ENCODE peak calls at places on chromosomes 5 and 9, in seven cellular contexts. V, F, D, H, E, I and W are unnamed samples. For H3K27me3, the result is how much of the 10 kb centered on the place peaks cover.

GRCh38 chr5:133653602-133653995 is 41.3 kb upstream of the FSTL4 start:
- DNase-seq in V (no peak), F (no peak), D (no peak), H (no peak), E (no peak), I (no peak), W (no peak)

GRCh38 chr5:172686111-172686510 is 45.0 kb downstream of the NEURL1B start:
- DNase-seq in V (no peak), F (no peak), D (no peak), H (no peak), E (no peak), I (no peak), W (no peak)

GRCh38 chr5:150587830-150588494 is 52.5 kb upstream of the SYNPO start:
- DNase-seq in V (peak), F (no peak), D (no peak), H (peak), E (no peak), I (no peak), W (no peak)

GRCh38 chr9:90064248-90064647 is 459.4 kb downstream of the GADD45G start:
- DNase-seq in V (no peak), F (no peak), D (no peak), H (no peak), E (no peak), I (no peak), W (no peak)

GRCh38 chr5:79875230-79875629 is 115.8 kb downstream of the MTX3 start:
- DNase-seq in V (peak), F (no peak), D (no peak), H (no peak), E (no peak), I (no peak), W (no peak)

GRCh38 chr5:42518595-42519067 is 95.4 kb downstream of the GHR start:
- DNase-seq in V (no peak), F (no peak), D (no peak), H (no peak), E (no peak), I (no peak), W (no peak)

GRCh38 chr5:156779436-156779835 is 70.7 kb upstream of the PPP1R2B start:
- DNase-seq in V (no peak), F (no peak), D (no peak), H (no peak), E (no peak), I (peak), W (no peak)

GRCh38 chr5:119386945-119387344 is 31.1 kb downstream of the TNFAIP8 start:
- DNase-seq in V (peak), F (no peak), D (no peak), H (no peak), E (no peak), I (peak), W (no peak)

GRCh38 chr9:132141948-132142594 is 19.8 kb upstream of the NTNG2 start:
- DNase-seq in V (no peak), F (no peak), D (no peak), H (no peak), E (no peak), I (no peak), W (peak)

GRCh38 chr9:97527626-97528528 is 26.4 kb downstream of the TMOD1 start:
- DNase-seq in V (no peak), F (no peak), D (no peak), H (no peak), E (peak), I (no peak), W (no peak)

GRCh38 chr5:180070726-180071417 is 687 bp downstream of the RNF130 start:
- DNase-seq in V (peak), F (no peak), D (no peak), H (no peak), E (peak), I (peak), W (no peak)

GRCh38 chr9:89999534-90000370 is 394.9 kb downstream of the GADD45G start:
- DNase-seq in V (peak), F (no peak), D (peak), H (peak), E (peak), I (peak), W (peak)

GRCh38 chr5:61943718-61944117 is 362.3 kb upstream of the KIF2A start:
- DNase-seq in V (no peak), F (no peak), D (no peak), H (no peak), E (no peak), I (no peak), W (no peak)

GRCh38 chr9:32426278-32426939 is 42.0 kb downstream of the ACO1 start:
- DNase-seq in V (no peak), F (no peak), D (no peak), H (peak), E (no peak), I (peak), W (peak)

GRCh38 chr5:66621146-66621545 is 25.0 kb downstream of the MAST4 start:
- DNase-seq in V (no peak), F (no peak), D (no peak), H (no peak), E (peak), I (no peak), W (no peak)

GRCh38 chr5:95760291-95761191 is 29.4 kb downstream of the RHOBTB3 start:
- DNase-seq in V (no peak), F (no peak), D (peak), H (no peak), E (no peak), I (no peak), W (no peak)

GRCh38 chr5:135220394-135221186 is 178.4 kb downstream of the MACROH2A1 start:
- DNase-seq in V (peak), F (no peak), D (no peak), H (peak), E (no peak), I (no peak), W (peak)

GRCh38 chr9:101399641-101399965 is 952 bp downstream of the ZNF189 start:
- DNase-seq in V (no peak), F (no peak), D (no peak), H (no peak), E (no peak), I (no peak), W (no peak)

GRCh38 chr5:172637122-172637580 is 3.9 kb upstream of the NEURL1B start:
- DNase-seq in V (no peak), F (no peak), D (no peak), H (peak), E (no peak), I (peak), W (no peak)

GRCh38 chr5:62376064-62376463 is 27.6 kb downstream of the DIMT1 start:
- DNase-seq in V (no peak), F (peak), D (no peak), H (no peak), E (no peak), I (no peak), W (peak)

GRCh38 chr5:73459366-73459765 is 10.8 kb upstream of the FOXD1 start:
- DNase-seq in V (no peak), F (no peak), D (no peak), H (no peak), E (no peak), I (no peak), W (no peak)

GRCh38 chr9:88462191-88462590 is 72.8 kb upstream of the NXNL2 start:
- DNase-seq in V (no peak), F (no peak), D (no peak), H (no peak), E (no peak), I (no peak), W (no peak)

GRCh38 chr5:44663991-44664710 is 144.6 kb upstream of the MRPS30 start:
- DNase-seq in V (no peak), F (no peak), D (no peak), H (no peak), E (no peak), I (no peak), W (no peak)

GRCh38 chr9:34592895-34593601 is 3.5 kb upstream of the CNTFR start:
- DNase-seq in V (peak), F (no peak), D (no peak), H (no peak), E (peak), I (peak), W (no peak)

GRCh38 chr5:134092875-134093274 is 21.6 kb upstream of the TCF7 start:
- DNase-seq in V (no peak), F (no peak), D (no peak), H (peak), E (no peak), I (peak), W (no peak)

GRCh38 chr9:99012957-99013512 is 69.3 kb downstream of the COL15A1 start:
- DNase-seq in V (no peak), F (no peak), D (no peak), H (no peak), E (no peak), I (peak), W (no peak)

GRCh38 chr5:134247825-134248224 is 22.0 kb upstream of the PPP2CA start:
- DNase-seq in V (no peak), F (no peak), D (no peak), H (no peak), E (peak), I (no peak), W (no peak)

GRCh38 chr9:94623253-94623652 is 16.1 kb downstream of the FBP1 start:
- DNase-seq in V (no peak), F (peak), D (no peak), H (peak), E (peak), I (peak), W (peak)

GRCh38 chr9:111456536-111456935 is 27.6 kb downstream of the ECPAS start:
- DNase-seq in V (no peak), F (no peak), D (no peak), H (no peak), E (no peak), I (no peak), W (no peak)

GRCh38 chr5:2727620-2728019 is 23.9 kb downstream of the IRX2 start:
- DNase-seq in V (no peak), F (no peak), D (no peak), H (no peak), E (no peak), I (no peak), W (no peak)

GRCh38 chr5:111401906-111402305 is 110.4 kb downstream of the STARD4 start:
- DNase-seq in V (no peak), F (no peak), D (no peak), H (no peak), E (no peak), I (no peak), W (no peak)
- TF ChIP-seq CTCF in V (no peak), F (no peak), D (no peak), H (no peak), E (peak), I (no peak), W (peak)

GRCh38 chr5:55821731-55822512 is 29.2 kb upstream of the IL31RA start:
- DNase-seq in V (no peak), F (no peak), D (no peak), H (no peak), E (peak), I (peak), W (no peak)
- H3K4me3 ChIP-seq in V (peak), F (no peak), D (peak), H (no peak), E (peak), I (peak), W (no peak)

GRCh38 chr9:77422969-77423368 is 225.2 kb downstream of the GNA14 start:
- DNase-seq in V (no peak), F (no peak), D (no peak), H (no peak), E (no peak), I (no peak), W (no peak)

GRCh38 chr9:77426712-77427111 is 221.4 kb downstream of the GNA14 start:
- DNase-seq in V (no peak), F (no peak), D (no peak), H (no peak), E (no peak), I (no peak), W (no peak)

GRCh38 chr9:77424993-77425392 is 223.1 kb downstream of the GNA14 start:
- DNase-seq in V (no peak), F (no peak), D (no peak), H (no peak), E (no peak), I (no peak), W (no peak)

GRCh38 chr9:77421506-77422265 is 226.4 kb downstream of the GNA14 start:
- DNase-seq in V (no peak), F (no peak), D (no peak), H (no peak), E (no peak), I (no peak), W (no peak)

DNA sequence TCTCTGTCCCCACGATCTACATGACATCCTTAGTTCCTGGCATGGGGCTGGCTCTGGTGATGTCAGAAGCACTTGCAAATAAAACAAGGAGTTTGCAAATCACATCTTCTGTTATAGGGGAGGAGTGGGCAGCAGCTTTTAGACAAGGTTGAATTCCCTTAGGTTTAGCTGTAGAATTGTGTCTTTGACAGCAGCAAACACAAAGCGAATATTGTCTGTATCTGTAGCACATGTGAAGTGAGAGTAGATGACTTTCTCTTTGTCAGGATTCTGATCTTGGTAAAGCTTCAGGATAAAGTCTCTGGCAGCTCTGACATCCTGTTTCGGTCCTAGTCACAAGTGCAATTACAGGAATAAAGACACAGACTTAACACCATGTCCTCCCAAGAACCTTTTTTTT is 224.3 kb downstream of the GNA14 start:
- DNase-seq in V (no peak), F (no peak), D (no peak), H (no peak), E (no peak), I (no peak), W (no peak)
- H3K27me3 ChIP-seq in V (under half), F (under half), D (under half), H (under half), E (under half), I (under half), W (under half)

DNA sequence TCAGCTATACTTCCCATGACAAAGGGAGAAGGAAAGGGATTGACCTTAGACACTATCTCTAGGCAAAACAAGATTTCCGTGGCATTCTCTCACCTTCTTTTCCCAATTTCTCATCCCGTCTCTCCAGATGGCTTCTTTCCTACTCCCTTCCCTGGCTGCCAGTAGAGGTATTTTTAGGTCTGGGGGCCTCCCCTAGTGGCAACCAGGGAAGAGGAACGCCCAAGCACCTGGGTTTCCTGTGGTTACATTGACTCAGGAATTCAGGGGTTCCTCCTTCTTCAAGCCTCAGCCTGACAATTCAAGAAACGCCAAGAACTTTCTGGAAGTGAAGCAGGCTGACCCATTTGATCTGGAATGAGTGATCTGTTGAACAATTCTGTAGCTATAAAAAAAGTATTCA is 111.5 kb upstream of the OSMR start:
- DNase-seq in V (no peak), F (no peak), D (no peak), H (no peak), E (peak), I (no peak), W (peak)
- TF ChIP-seq CTCF in V (no peak), F (no peak), D (no peak), H (no peak), E (peak), I (no peak), W (peak)

GRCh38 chr9:37994639-37995347 is 74.2 kb downstream of the SHB start:
- DNase-seq in V (peak), F (no peak), D (no peak), H (peak), E (no peak), I (peak), W (no peak)
- H3K4me3 ChIP-seq in V (peak), F (no peak), D (no peak), H (no peak), E (no peak), I (no peak), W (no peak)

DNA sequence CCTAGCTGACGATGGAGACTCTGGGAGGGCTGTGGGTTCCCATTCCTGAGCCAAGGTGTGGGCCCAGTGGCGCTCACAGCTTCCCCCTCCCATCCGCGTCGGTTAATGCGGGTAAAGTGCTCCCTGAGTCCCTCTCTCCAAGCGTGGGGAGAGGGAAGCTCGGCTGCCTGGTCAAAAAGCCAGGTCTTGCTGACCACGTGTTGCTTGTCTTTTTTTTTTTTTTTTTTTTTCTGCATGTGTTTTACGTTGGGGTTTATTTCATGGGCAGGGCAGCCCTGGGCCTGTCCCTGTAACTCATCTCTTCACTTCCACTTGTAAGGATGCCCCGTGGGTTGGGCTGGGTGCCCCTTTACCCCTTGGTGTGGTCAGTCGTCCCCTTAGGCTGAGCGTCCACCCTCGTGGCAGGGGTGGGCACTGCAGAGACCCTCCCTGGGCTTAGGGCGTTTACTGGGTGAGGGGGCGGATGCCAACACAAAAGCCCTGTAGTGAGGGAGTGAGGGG is 11.9 kb downstream of the NKD2 start:
- DNase-seq in V (no peak), F (no peak), D (no peak), H (no peak), E (no peak), I (peak), W (no peak)
- H3K27me3 ChIP-seq in V (under half), F (under half), D (under half), H (under half), E (under half), I (under half), W (under half)

DNA sequence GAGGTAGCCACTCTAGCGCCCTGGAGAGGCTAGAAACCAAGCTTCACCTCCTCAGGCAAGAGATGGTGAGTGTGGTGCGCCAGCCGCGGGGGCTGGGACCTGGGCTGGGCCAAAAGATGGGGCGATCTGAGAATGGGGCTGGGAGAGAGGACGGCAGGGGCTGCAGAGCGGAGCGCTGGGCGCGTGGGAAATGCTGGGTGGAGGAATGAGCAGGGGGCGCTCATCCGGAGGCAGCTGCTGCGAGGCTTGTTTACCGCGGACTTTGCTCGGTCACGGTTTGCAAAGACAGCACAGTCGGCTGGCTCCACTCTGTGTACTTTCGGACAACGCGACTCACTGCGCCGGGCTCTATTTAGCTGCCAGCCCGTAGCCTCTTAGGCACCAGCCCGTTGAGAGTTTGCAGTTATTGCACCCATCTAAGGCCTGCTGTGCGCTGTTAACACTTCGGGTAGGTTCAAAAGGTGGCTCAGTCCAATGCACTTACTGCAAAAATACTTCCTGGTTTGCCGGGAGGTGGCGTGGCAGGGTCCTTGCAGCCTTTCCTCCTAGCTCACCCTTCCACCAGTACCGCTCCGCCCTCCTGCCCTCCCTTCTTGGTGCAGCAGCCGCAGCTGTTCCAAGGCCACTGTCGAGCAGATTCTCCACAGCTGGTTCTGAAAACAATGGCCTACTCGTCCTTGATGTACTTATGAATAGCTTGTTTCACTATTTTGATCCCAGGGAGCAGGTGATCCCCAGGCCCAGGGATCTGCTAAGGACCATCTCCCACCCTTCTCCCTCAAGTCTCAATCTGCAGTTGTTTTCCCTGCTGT is 1.3 kb downstream of the LURAP1L start:
- DNase-seq in V (peak), F (peak), D (no peak), H (peak), E (peak), I (peak), W (peak)
- TF ChIP-seq CTCF in V (peak), F (peak), D (peak), H (peak), E (peak), I (peak), W (no peak)

DNA sequence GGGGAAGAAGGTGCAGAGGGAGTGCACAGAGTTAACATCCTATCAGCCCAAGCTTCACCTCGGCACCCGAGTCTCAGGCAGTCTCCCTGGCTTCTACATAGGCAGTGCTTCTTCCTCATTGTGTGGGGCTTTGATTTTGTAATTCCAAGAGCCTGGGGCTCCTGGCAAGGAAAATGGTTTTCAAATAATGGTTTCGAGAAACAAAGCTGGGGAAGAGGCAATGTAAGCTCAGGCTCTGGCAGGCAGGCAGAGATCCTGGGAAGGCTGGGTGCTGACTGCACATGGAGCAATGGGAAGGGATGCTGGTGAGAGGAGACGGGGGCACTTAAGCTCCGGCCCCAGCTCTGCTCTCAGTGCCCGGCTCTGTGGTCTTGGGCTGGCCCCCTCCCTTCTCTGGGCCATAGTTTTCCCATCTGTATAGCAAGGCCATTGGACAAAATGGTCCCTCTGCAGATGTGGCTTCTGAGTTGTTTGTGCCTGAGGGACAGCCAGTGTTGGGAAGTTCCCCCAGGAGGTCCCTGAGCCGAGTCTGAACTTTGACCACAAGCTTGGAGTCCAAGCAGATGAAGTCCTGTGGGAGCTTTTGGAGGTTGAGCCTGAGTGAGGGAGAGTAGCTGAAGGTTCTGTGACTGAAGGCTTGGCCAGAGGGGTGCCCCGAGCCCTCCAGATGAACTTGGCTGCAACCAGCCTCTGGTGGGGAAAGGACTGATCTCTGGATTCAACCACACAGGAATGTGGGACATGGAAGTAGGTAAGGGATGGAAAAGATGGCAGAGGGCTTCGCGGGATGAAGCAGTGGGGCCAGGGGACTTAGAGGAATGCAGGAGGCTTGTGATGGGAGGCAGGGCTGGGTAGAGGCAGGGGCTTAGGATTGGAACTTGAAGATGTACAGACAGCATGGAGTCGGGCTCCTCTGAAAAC is 28.5 kb upstream of the IL17B start:
- DNase-seq in V (no peak), F (no peak), D (no peak), H (no peak), E (no peak), I (no peak), W (no peak)
- H3K4me3 ChIP-seq in V (peak), F (no peak), D (peak), H (peak), E (no peak), I (no peak), W (no peak)

GRCh38 chr5:60794691-60795090 is 49.4 kb downstream of the ELOVL7 start:
- DNase-seq in V (no peak), F (no peak), D (no peak), H (no peak), E (peak), I (no peak), W (no peak)
- H3K27me3 ChIP-seq in V (under half), F (under half), D (under half), H (under half), E (under half), I (under half), W (under half)